ENCODE peak calls at places on chromosome 4, in five cellular contexts. One of them, this sample, is unnamed.

GRCh38 chr4:150242820-150243458 is 164.7 kb downstream of the DCLK2 start:
- DNase-seq in dorsolateral prefrontal cortex: no peak
- DNase-seq in upper lobe of right lung: no peak
- DNase-seq in NB4: peak; percentile 25
- DNase-seq in choroid plexus epithelial cell: peak; percentile 65
- DNase-seq in this sample: no peak

GRCh38 chr4:107467461-107467860 is 252.6 kb downstream of the PAPSS1 start:
- DNase-seq in dorsolateral prefrontal cortex: no peak
- DNase-seq in NB4: no peak
- DNase-seq in choroid plexus epithelial cell: no peak
- DNase-seq in upper lobe of right lung: no peak
- DNase-seq in this sample: no peak

GRCh38 chr4:4735870-4736269 is 123.6 kb upstream of the MSX1 start:
- DNase-seq in choroid plexus epithelial cell: no peak
- DNase-seq in dorsolateral prefrontal cortex: no peak
- DNase-seq in upper lobe of right lung: no peak
- DNase-seq in NB4: no peak
- DNase-seq in this sample: peak; percentile 57

GRCh38 chr4:126440297-126440696 is 1125.5 kb downstream of the FAT4 start:
- DNase-seq in dorsolateral prefrontal cortex: no peak
- DNase-seq in choroid plexus epithelial cell: no peak
- DNase-seq in NB4: no peak
- DNase-seq in upper lobe of right lung: no peak
- DNase-seq in this sample: no peak

GRCh38 chr4:73976716-73977115 is 5.1 kb downstream of the PF4 start:
- DNase-seq in upper lobe of right lung: no peak
- DNase-seq in NB4: no peak
- DNase-seq in dorsolateral prefrontal cortex: no peak
- DNase-seq in choroid plexus epithelial cell: peak; percentile 84
- DNase-seq in this sample: no peak

GRCh38 chr4:6916587-6917444 is 7.2 kb downstream of the TBC1D14 start:
- DNase-seq in dorsolateral prefrontal cortex: no peak
- DNase-seq in choroid plexus epithelial cell: peak; percentile 62
- DNase-seq in upper lobe of right lung: no peak
- DNase-seq in NB4: peak; percentile 93
- DNase-seq in this sample: peak; percentile 77

GRCh38 chr4:125741825-125742452 is 427.2 kb downstream of the FAT4 start:
- DNase-seq in choroid plexus epithelial cell: peak; percentile 74
- DNase-seq in upper lobe of right lung: no peak
- DNase-seq in dorsolateral prefrontal cortex: no peak
- DNase-seq in NB4: peak; percentile 4
- DNase-seq in this sample: no peak

GRCh38 chr4:109046549-109047171 is 255.8 kb downstream of the COL25A1 start:
- DNase-seq in upper lobe of right lung: no peak
- DNase-seq in dorsolateral prefrontal cortex: no peak
- DNase-seq in NB4: no peak
- DNase-seq in choroid plexus epithelial cell: peak; percentile 92
- DNase-seq in this sample: no peak

GRCh38 chr4:7649741-7650531 is 215.2 kb upstream of the PSAPL1 start:
- DNase-seq in choroid plexus epithelial cell: peak; percentile 92
- DNase-seq in upper lobe of right lung: peak; percentile 59
- DNase-seq in dorsolateral prefrontal cortex: peak; percentile 43
- DNase-seq in NB4: peak; percentile 93
- DNase-seq in this sample: peak; percentile 62

GRCh38 chr4:20679946-20680345 is 20.3 kb upstream of the PACRGL start:
- DNase-seq in dorsolateral prefrontal cortex: no peak
- DNase-seq in upper lobe of right lung: no peak
- DNase-seq in choroid plexus epithelial cell: no peak
- DNase-seq in NB4: no peak
- DNase-seq in this sample: no peak

GRCh38 chr4:105551968-105552746 is at the start of gene ARHGEF38:
- DNase-seq in dorsolateral prefrontal cortex: no peak
- DNase-seq in NB4: no peak
- DNase-seq in upper lobe of right lung: peak; percentile 67
- DNase-seq in choroid plexus epithelial cell: peak; percentile 55
- DNase-seq in this sample: no peak

GRCh38 chr4:2875556-2875955 is 31.9 kb downstream of the ADD1 start:
- DNase-seq in NB4: peak; percentile 23
- DNase-seq in dorsolateral prefrontal cortex: no peak
- DNase-seq in upper lobe of right lung: no peak
- DNase-seq in choroid plexus epithelial cell: no peak
- DNase-seq in this sample: no peak

GRCh38 chr4:67674098-67674497 is 26.9 kb downstream of the UBA6 start:
- DNase-seq in choroid plexus epithelial cell: peak; percentile 39
- DNase-seq in upper lobe of right lung: no peak
- DNase-seq in NB4: peak; percentile 1
- DNase-seq in dorsolateral prefrontal cortex: no peak
- DNase-seq in this sample: no peak
- TF ChIP-seq CTCF in choroid plexus epithelial cell: peak; percentile 26
- TF ChIP-seq CTCF in upper lobe of right lung: no peak
- TF ChIP-seq CTCF in NB4: no peak
- TF ChIP-seq CTCF in dorsolateral prefrontal cortex: no peak
- TF ChIP-seq CTCF in this sample: no peak

GRCh38 chr4:84531689-84532088 is 32.6 kb upstream of the NKX6-1 start:
- DNase-seq in choroid plexus epithelial cell: no peak
- DNase-seq in NB4: no peak
- DNase-seq in dorsolateral prefrontal cortex: no peak
- DNase-seq in upper lobe of right lung: no peak
- DNase-seq in this sample: no peak

GRCh38 chr4:84530871-84531270 is 31.8 kb upstream of the NKX6-1 start:
- DNase-seq in upper lobe of right lung: no peak
- DNase-seq in dorsolateral prefrontal cortex: no peak
- DNase-seq in NB4: no peak
- DNase-seq in choroid plexus epithelial cell: peak; percentile 13
- DNase-seq in this sample: no peak

GRCh38 chr4:84530449-84530848 is 31.4 kb upstream of the NKX6-1 start:
- DNase-seq in dorsolateral prefrontal cortex: no peak
- DNase-seq in NB4: no peak
- DNase-seq in upper lobe of right lung: no peak
- DNase-seq in choroid plexus epithelial cell: peak; percentile 49
- DNase-seq in this sample: no peak

GRCh38 chr4:84529169-84529751 is 30.2 kb upstream of the NKX6-1 start:
- DNase-seq in dorsolateral prefrontal cortex: no peak
- DNase-seq in NB4: peak; percentile 32
- DNase-seq in choroid plexus epithelial cell: peak; percentile 49
- DNase-seq in upper lobe of right lung: no peak
- DNase-seq in this sample: no peak
- TF ChIP-seq CTCF in dorsolateral prefrontal cortex: peak; percentile 59
- TF ChIP-seq CTCF in NB4: peak; percentile 10
- TF ChIP-seq CTCF in choroid plexus epithelial cell: peak; percentile 61
- TF ChIP-seq CTCF in upper lobe of right lung: peak; percentile 66
- TF ChIP-seq CTCF in this sample: peak; percentile 54

DNA sequence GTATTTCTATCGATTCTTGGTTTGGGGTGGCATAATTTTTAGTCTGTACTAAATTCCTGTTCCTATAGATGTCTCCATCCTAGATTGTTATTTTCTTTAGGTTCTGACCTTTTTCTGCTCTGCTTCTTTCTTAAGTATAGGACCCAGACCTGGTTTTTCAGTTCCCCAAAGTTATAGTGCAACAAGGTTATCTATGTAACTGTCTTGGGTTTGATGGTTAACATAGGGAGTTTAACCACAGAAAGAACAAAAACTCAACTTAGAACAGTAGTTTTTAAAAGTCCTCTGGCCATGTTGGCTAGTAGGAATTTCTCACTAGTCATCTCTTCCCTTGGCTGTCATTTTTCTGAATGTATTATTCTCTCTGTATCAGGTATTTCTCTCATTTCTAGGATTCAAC is 38.8 kb upstream of the MAD2L1 start:
- DNase-seq in upper lobe of right lung: no peak
- DNase-seq in choroid plexus epithelial cell: no peak
- DNase-seq in dorsolateral prefrontal cortex: no peak
- DNase-seq in NB4: no peak
- DNase-seq in this sample: no peak
- TF ChIP-seq CTCF in upper lobe of right lung: no peak
- TF ChIP-seq CTCF in choroid plexus epithelial cell: no peak
- TF ChIP-seq CTCF in dorsolateral prefrontal cortex: no peak
- TF ChIP-seq CTCF in NB4: no peak
- TF ChIP-seq CTCF in this sample: no peak

GRCh38 chr4:13103382-13104015 is 380.6 kb downstream of the RAB28 start:
- DNase-seq in dorsolateral prefrontal cortex: no peak
- DNase-seq in choroid plexus epithelial cell: no peak
- DNase-seq in NB4: no peak
- DNase-seq in upper lobe of right lung: no peak
- DNase-seq in this sample: no peak

GRCh38 chr4:13109536-13109935 is 374.6 kb downstream of the RAB28 start:
- DNase-seq in choroid plexus epithelial cell: no peak
- DNase-seq in upper lobe of right lung: no peak
- DNase-seq in NB4: no peak
- DNase-seq in dorsolateral prefrontal cortex: no peak
- DNase-seq in this sample: no peak

GRCh38 chr4:13112030-13112429 is 372.1 kb downstream of the RAB28 start:
- DNase-seq in choroid plexus epithelial cell: no peak
- DNase-seq in NB4: no peak
- DNase-seq in upper lobe of right lung: no peak
- DNase-seq in dorsolateral prefrontal cortex: no peak
- DNase-seq in this sample: no peak

GRCh38 chr4:13102344-13102743 is 381.8 kb downstream of the RAB28 start:
- DNase-seq in NB4: peak; percentile 31
- DNase-seq in dorsolateral prefrontal cortex: no peak
- DNase-seq in choroid plexus epithelial cell: no peak
- DNase-seq in upper lobe of right lung: no peak
- DNase-seq in this sample: no peak

GRCh38 chr4:13108096-13108495 is 376.0 kb downstream of the RAB28 start:
- DNase-seq in choroid plexus epithelial cell: no peak
- DNase-seq in upper lobe of right lung: no peak
- DNase-seq in NB4: no peak
- DNase-seq in dorsolateral prefrontal cortex: no peak
- DNase-seq in this sample: no peak
- TF ChIP-seq CTCF in choroid plexus epithelial cell: peak; percentile 25
- TF ChIP-seq CTCF in upper lobe of right lung: no peak
- TF ChIP-seq CTCF in NB4: peak; percentile 31
- TF ChIP-seq CTCF in dorsolateral prefrontal cortex: no peak
- TF ChIP-seq CTCF in this sample: no peak

DNA sequence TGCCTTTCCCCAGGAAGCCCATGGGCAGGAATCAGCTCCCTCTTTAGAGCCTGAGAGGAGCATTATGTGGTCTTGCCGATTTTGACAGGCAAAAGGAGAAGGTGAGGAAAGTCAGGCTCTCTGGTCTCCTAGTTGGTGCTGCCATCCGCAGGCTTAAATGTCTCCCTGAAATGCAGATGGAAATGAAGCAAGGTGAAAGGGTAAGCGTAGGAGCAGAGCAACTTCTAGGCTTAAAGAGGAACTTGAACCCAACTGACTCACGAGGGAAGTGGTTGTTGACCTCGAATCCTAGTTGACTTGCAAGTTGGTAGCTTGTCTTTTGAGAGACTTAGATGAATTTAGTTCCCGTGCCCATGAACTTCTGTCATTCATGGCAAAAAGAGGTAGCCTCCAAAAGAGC is 205.9 kb downstream of the PTTG2 start:
- DNase-seq in choroid plexus epithelial cell: no peak
- DNase-seq in dorsolateral prefrontal cortex: no peak
- DNase-seq in upper lobe of right lung: no peak
- DNase-seq in NB4: peak; percentile 98
- DNase-seq in this sample: no peak
- TF ChIP-seq CTCF in choroid plexus epithelial cell: peak; percentile 16
- TF ChIP-seq CTCF in dorsolateral prefrontal cortex: no peak
- TF ChIP-seq CTCF in upper lobe of right lung: peak; percentile 9
- TF ChIP-seq CTCF in NB4: peak; percentile 56
- TF ChIP-seq CTCF in this sample: no peak

GRCh38 chr4:76809594-76810305 is 88.2 kb downstream of the SOWAHB start:
- DNase-seq in NB4: no peak
- DNase-seq in upper lobe of right lung: no peak
- DNase-seq in choroid plexus epithelial cell: peak; percentile 30
- DNase-seq in dorsolateral prefrontal cortex: no peak
- DNase-seq in this sample: no peak

GRCh38 chr4:76806757-76807156 is 91.2 kb downstream of the SOWAHB start:
- DNase-seq in dorsolateral prefrontal cortex: no peak
- DNase-seq in upper lobe of right lung: no peak
- DNase-seq in NB4: no peak
- DNase-seq in choroid plexus epithelial cell: no peak
- DNase-seq in this sample: no peak

GRCh38 chr4:76806336-76806735 is 91.6 kb downstream of the SOWAHB start:
- DNase-seq in NB4: no peak
- DNase-seq in choroid plexus epithelial cell: peak; percentile 46
- DNase-seq in dorsolateral prefrontal cortex: no peak
- DNase-seq in upper lobe of right lung: no peak
- DNase-seq in this sample: no peak

GRCh38 chr4:76813070-76813469 is 84.9 kb downstream of the SOWAHB start:
- DNase-seq in NB4: no peak
- DNase-seq in dorsolateral prefrontal cortex: no peak
- DNase-seq in choroid plexus epithelial cell: no peak
- DNase-seq in upper lobe of right lung: no peak
- DNase-seq in this sample: no peak

GRCh38 chr4:76811604-76812412 is 86.1 kb downstream of the SOWAHB start:
- DNase-seq in dorsolateral prefrontal cortex: no peak
- DNase-seq in upper lobe of right lung: no peak
- DNase-seq in NB4: no peak
- DNase-seq in choroid plexus epithelial cell: peak; percentile 69
- DNase-seq in this sample: peak; percentile 78
- TF ChIP-seq CTCF in dorsolateral prefrontal cortex: no peak
- TF ChIP-seq CTCF in upper lobe of right lung: no peak
- TF ChIP-seq CTCF in NB4: no peak
- TF ChIP-seq CTCF in choroid plexus epithelial cell: peak; percentile 25
- TF ChIP-seq CTCF in this sample: no peak

DNA sequence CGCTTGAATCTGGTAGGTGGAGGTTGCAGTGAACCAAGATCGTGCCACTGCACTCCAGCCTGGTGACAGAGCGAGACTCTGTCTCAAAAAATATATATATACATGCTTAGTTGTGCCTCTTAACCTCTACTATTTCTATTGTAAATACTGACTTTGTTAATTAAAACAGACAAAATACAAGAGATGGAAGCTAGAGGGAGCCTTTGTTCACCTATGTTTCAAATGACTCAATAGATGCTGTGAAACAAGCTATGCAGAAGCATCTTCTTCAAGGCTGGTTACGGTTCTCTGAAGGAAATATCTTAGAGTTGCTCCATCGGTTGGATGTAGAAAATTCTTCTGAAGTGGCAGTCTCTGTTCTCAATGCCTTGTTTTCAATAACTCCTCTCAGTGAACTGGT is 6.2 kb downstream of the NCAPG start:
- DNase-seq in upper lobe of right lung: no peak
- DNase-seq in dorsolateral prefrontal cortex: no peak
- DNase-seq in choroid plexus epithelial cell: peak; percentile 91
- DNase-seq in NB4: peak; percentile 71
- DNase-seq in this sample: no peak
- TF ChIP-seq CTCF in upper lobe of right lung: peak; percentile 59
- TF ChIP-seq CTCF in dorsolateral prefrontal cortex: peak; percentile 66
- TF ChIP-seq CTCF in choroid plexus epithelial cell: peak; percentile 61
- TF ChIP-seq CTCF in NB4: peak; percentile 52
- TF ChIP-seq CTCF in this sample: peak; percentile 10

DNA sequence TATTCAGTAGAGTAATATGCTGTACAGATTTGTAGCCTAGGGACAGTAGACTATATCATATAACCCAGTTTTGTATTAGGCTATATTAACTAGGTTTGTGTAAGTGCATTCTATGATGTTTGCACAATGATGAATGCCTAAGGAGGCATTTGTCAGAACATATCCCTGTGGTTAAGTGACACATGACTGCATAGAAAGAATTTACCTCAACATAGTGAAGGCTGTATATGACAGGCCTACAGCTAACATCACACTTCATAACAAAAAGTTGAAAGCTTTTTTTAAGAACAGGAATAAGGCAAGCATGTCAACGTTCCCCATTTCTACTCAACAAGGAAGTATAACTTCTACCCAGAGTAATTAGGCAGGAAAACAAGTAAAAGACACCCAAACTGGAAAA is 165.9 kb upstream of the NDST4 start:
- DNase-seq in dorsolateral prefrontal cortex: no peak
- DNase-seq in choroid plexus epithelial cell: no peak
- DNase-seq in NB4: peak; percentile 41
- DNase-seq in upper lobe of right lung: no peak
- DNase-seq in this sample: no peak
- TF ChIP-seq CTCF in dorsolateral prefrontal cortex: no peak
- TF ChIP-seq CTCF in choroid plexus epithelial cell: no peak
- TF ChIP-seq CTCF in NB4: no peak
- TF ChIP-seq CTCF in upper lobe of right lung: no peak
- TF ChIP-seq CTCF in this sample: no peak

This sample was measured in sigmoid colon.